ENCODE peak calls at places on chromosomes 4 and X, in four cellular contexts. One of them, this sample, is unnamed.

GRCh38 chrX:81263067-81263466 is 61.2 kb downstream of the SH3BGRL start:
- DNase-seq in HepG2: no peak
- DNase-seq in K562: no peak
- DNase-seq in GM12878: no peak
- DNase-seq in this sample: no peak

GRCh38 chr4:181684310-181684709 is 558.9 kb upstream of the TENM3 start:
- DNase-seq in K562: no peak
- DNase-seq in GM12878: no peak
- DNase-seq in HepG2: no peak
- DNase-seq in this sample: no peak

GRCh38 chr4:39124885-39125599 is 57.3 kb upstream of the WDR19 start:
- DNase-seq in K562: no peak
- DNase-seq in GM12878: peak
- DNase-seq in HepG2: no peak
- DNase-seq in this sample: no peak

GRCh38 chr4:184385705-184386141 is 88.6 kb downstream of the IRF2 start:
- DNase-seq in GM12878: no peak
- DNase-seq in K562: no peak
- DNase-seq in HepG2: peak
- DNase-seq in this sample: no peak

GRCh38 chrX:140141444-140142029 is 176.2 kb upstream of the CXorf66 start:
- DNase-seq in HepG2: peak
- DNase-seq in GM12878: peak
- DNase-seq in K562: peak
- DNase-seq in this sample: peak

GRCh38 chr4:168877779-168878491 is 132.1 kb downstream of the CBR4 start:
- DNase-seq in HepG2: no peak
- DNase-seq in GM12878: no peak
- DNase-seq in K562: no peak
- DNase-seq in this sample: peak

GRCh38 chrX:51395474-51395806 is 62.8 kb downstream of the NUDT10 start:
- DNase-seq in K562: no peak
- DNase-seq in HepG2: no peak
- DNase-seq in GM12878: no peak
- DNase-seq in this sample: no peak

GRCh38 chrX:57329008-57329407 is 42.5 kb downstream of the FAAH2 start:
- DNase-seq in K562: peak
- DNase-seq in GM12878: no peak
- DNase-seq in HepG2: peak
- DNase-seq in this sample: no peak

GRCh38 chr4:101419324-101420135 is 72.2 kb upstream of the PPP3CA start:
- DNase-seq in HepG2: no peak
- DNase-seq in GM12878: peak
- DNase-seq in K562: no peak
- DNase-seq in this sample: no peak

GRCh38 chr4:24754586-24754985 is 40.8 kb upstream of the SOD3 start:
- DNase-seq in GM12878: no peak
- DNase-seq in HepG2: no peak
- DNase-seq in K562: no peak
- DNase-seq in this sample: no peak

GRCh38 chrX:109281478-109282275 is 200.2 kb downstream of the GUCY2F start:
- DNase-seq in K562: no peak
- DNase-seq in HepG2: no peak
- DNase-seq in GM12878: no peak
- DNase-seq in this sample: no peak

GRCh38 chrX:1249101-1249887 is 19.3 kb upstream of the CSF2RA start:
- DNase-seq in GM12878: peak
- DNase-seq in HepG2: peak
- DNase-seq in K562: no peak
- DNase-seq in this sample: peak

GRCh38 chrX:15436220-15436619 is 52.0 kb upstream of the VEGFD start:
- DNase-seq in HepG2: no peak
- DNase-seq in K562: no peak
- DNase-seq in GM12878: no peak
- DNase-seq in this sample: no peak

GRCh38 chr4:66972087-66972486 is 573.2 kb downstream of the CENPC start:
- DNase-seq in K562: no peak
- DNase-seq in GM12878: no peak
- DNase-seq in HepG2: no peak
- DNase-seq in this sample: no peak

GRCh38 chr4:16136321-16136720 is 52.5 kb upstream of the PROM1 start:
- DNase-seq in HepG2: no peak
- DNase-seq in GM12878: no peak
- DNase-seq in K562: no peak
- DNase-seq in this sample: no peak

GRCh38 chr4:28247805-28248204 is 1387.2 kb downstream of the STIM2 start:
- DNase-seq in K562: no peak
- DNase-seq in HepG2: no peak
- DNase-seq in GM12878: no peak
- DNase-seq in this sample: no peak

GRCh38 chrX:81414630-81415029 is 212.7 kb downstream of the SH3BGRL start:
- DNase-seq in GM12878: no peak
- DNase-seq in K562: no peak
- DNase-seq in HepG2: no peak
- DNase-seq in this sample: no peak

GRCh38 chr4:124631760-124632159 is 80.8 kb downstream of the ANKRD50 start:
- DNase-seq in HepG2: no peak
- DNase-seq in K562: peak
- DNase-seq in GM12878: no peak
- DNase-seq in this sample: no peak

GRCh38 chr4:188428935-188429334 is 289.7 kb downstream of the TRIML1 start:
- DNase-seq in HepG2: no peak
- DNase-seq in K562: no peak
- DNase-seq in GM12878: no peak
- DNase-seq in this sample: peak

GRCh38 chr4:15945516-15945915 is 7.0 kb upstream of the FGFBP1 start:
- DNase-seq in GM12878: no peak
- DNase-seq in K562: no peak
- DNase-seq in HepG2: no peak
- DNase-seq in this sample: no peak

GRCh38 chrX:30308263-30309138 is 689 bp downstream of the NR0B1 start:
- DNase-seq in K562: no peak
- DNase-seq in GM12878: no peak
- DNase-seq in HepG2: no peak
- DNase-seq in this sample: peak

GRCh38 chr4:48602222-48602621 is 112.2 kb downstream of the ZAR1 start:
- DNase-seq in GM12878: no peak
- DNase-seq in HepG2: no peak
- DNase-seq in K562: no peak
- DNase-seq in this sample: no peak

GRCh38 chr4:183100827-183101226 is 1.8 kb downstream of the WWC2 start:
- DNase-seq in HepG2: peak
- DNase-seq in K562: no peak
- DNase-seq in GM12878: no peak
- DNase-seq in this sample: no peak

GRCh38 chr4:159013692-159014091 is 89.2 kb upstream of the RAPGEF2 start:
- DNase-seq in GM12878: no peak
- DNase-seq in K562: no peak
- DNase-seq in HepG2: no peak
- DNase-seq in this sample: no peak

GRCh38 chr4:77818667-77819408 is at the start of gene CNOT6L:
- DNase-seq in HepG2: no peak
- DNase-seq in GM12878: no peak
- DNase-seq in K562: peak
- DNase-seq in this sample: peak

GRCh38 chr4:109649872-109650271 is 53.4 kb downstream of the CASP6 start:
- DNase-seq in GM12878: peak
- DNase-seq in K562: no peak
- DNase-seq in HepG2: no peak
- DNase-seq in this sample: no peak

GRCh38 chrX:46572295-46572936 is 1.1 kb upstream of the CHST7 start:
- DNase-seq in K562: no peak
- DNase-seq in GM12878: peak
- DNase-seq in HepG2: no peak
- DNase-seq in this sample: no peak

DNA sequence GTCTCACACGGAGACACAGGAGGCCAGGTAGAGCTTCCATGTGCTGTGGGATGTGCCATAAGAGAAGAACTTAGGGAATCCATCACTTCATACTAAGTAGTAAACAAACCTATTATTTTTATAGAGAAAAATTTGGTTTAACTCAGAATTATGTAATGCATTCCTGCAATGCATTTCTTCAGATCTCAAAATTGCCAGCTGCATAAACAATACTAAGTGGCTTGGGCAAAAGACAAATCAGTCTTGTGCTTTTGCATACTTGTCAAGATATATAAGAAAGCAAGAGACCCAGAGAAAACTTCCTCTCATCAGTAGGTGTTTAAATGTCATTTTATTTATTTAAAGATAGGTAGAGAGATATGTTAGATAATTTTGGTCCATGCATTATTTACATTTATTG is 382.1 kb upstream of the CTSO start:
- DNase-seq in HepG2: no peak
- DNase-seq in K562: no peak
- DNase-seq in GM12878: no peak
- DNase-seq in this sample: no peak
- TF ChIP-seq CREM in HepG2: no peak
- TF ChIP-seq CREM in K562: no peak
- TF ChIP-seq CREM in GM12878: no peak
- TF ChIP-seq CREM in this sample: no peak

GRCh38 chr4:141768954-141769353 is 132.6 kb downstream of the IL15 start:
- DNase-seq in K562: no peak
- DNase-seq in HepG2: no peak
- DNase-seq in GM12878: no peak
- DNase-seq in this sample: no peak

GRCh38 chr4:141772838-141773237 is 136.5 kb downstream of the IL15 start:
- DNase-seq in GM12878: no peak
- DNase-seq in HepG2: no peak
- DNase-seq in K562: no peak
- DNase-seq in this sample: no peak

DNA sequence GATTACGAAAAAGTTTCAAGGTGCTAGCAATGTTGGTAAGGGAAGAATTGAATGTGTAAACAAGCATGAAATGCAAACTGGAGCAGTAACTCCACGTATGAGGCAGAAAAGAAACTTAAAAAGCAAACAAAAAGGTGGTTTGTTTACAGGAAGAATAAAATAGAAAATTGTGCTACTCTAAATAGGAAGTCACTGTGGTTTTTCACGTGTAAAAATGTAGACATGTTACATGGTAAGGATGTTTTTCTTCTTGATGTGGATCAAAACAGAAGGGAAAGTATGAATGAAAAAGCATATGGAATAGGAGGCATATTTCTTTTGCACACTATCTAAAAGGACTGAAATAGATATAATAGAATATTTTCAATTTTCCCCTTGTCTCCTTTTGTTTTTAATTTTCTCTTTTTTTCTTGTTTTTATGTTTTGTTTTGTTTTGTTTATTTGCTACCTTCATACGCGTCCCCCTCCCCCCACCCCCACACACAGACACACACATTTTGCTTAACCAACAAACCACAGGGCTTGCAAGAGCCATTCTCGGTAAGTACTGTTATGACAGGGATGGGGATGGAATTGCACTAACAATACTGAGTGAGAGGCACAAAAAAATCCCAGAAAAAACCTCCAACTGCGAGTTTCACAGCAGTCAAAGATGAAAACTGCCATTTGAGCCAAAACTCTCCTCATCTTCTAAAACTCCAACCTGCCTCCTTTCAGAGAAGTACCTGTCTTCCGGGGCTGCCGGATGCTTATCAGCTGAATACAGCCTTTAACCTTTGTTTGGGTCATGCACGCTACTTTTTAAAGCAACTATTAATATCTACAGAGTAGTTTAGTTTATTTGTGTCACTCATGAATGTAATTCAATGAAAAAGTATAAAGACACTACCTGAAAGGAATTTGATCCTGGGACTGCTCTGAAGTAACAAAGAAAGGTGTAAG is 135.8 kb downstream of the IL15 start:
- DNase-seq in GM12878: peak
- DNase-seq in HepG2: no peak
- DNase-seq in K562: no peak
- DNase-seq in this sample: no peak
- TF ChIP-seq SP1 in GM12878: peak
- TF ChIP-seq SP1 in HepG2: no peak
- TF ChIP-seq SP1 in K562: no peak
- TF ChIP-seq SP1 in this sample: no peak

GRCh38 chrX:124203311-124203710 is 129.1 kb upstream of the TEX13D start:
- DNase-seq in GM12878: no peak
- DNase-seq in K562: no peak
- DNase-seq in HepG2: no peak
- DNase-seq in this sample: no peak
- TF ChIP-seq CREM in GM12878: no peak
- TF ChIP-seq CREM in K562: no peak
- TF ChIP-seq CREM in HepG2: no peak
- TF ChIP-seq CREM in this sample: no peak

GRCh38 chrX:153766098-153766817 is 2.2 kb downstream of the PLXNB3 start:
- DNase-seq in HepG2: peak
- DNase-seq in GM12878: no peak
- DNase-seq in K562: peak
- DNase-seq in this sample: no peak
- TF ChIP-seq SP1 in HepG2: no peak
- TF ChIP-seq SP1 in GM12878: no peak
- TF ChIP-seq SP1 in K562: no peak
- TF ChIP-seq SP1 in this sample: no peak

GRCh38 chr4:71052716-71053115 is 59.3 kb downstream of the DCK start:
- DNase-seq in GM12878: no peak
- DNase-seq in K562: no peak
- DNase-seq in HepG2: no peak
- DNase-seq in this sample: no peak

GRCh38 chr4:71049395-71049794 is 55.9 kb downstream of the DCK start:
- DNase-seq in GM12878: no peak
- DNase-seq in HepG2: no peak
- DNase-seq in K562: no peak
- DNase-seq in this sample: no peak

GRCh38 chr4:71045256-71045655 is 51.8 kb downstream of the DCK start:
- DNase-seq in HepG2: no peak
- DNase-seq in GM12878: no peak
- DNase-seq in K562: no peak
- DNase-seq in this sample: no peak

GRCh38 chr4:71052034-71052433 is 58.6 kb downstream of the DCK start:
- DNase-seq in HepG2: no peak
- DNase-seq in K562: no peak
- DNase-seq in GM12878: no peak
- DNase-seq in this sample: no peak

GRCh38 chr4:71050809-71051208 is 57.4 kb downstream of the DCK start:
- DNase-seq in K562: no peak
- DNase-seq in HepG2: no peak
- DNase-seq in GM12878: no peak
- DNase-seq in this sample: no peak
- TF ChIP-seq CREM in K562: no peak
- TF ChIP-seq CREM in HepG2: no peak
- TF ChIP-seq CREM in GM12878: no peak
- TF ChIP-seq CREM in this sample: no peak

GRCh38 chr4:121252224-121252806 is 88.2 kb upstream of the TNIP3 start:
- DNase-seq in GM12878: no peak
- DNase-seq in K562: peak
- DNase-seq in HepG2: peak
- DNase-seq in this sample: peak
- TF ChIP-seq SP1 in GM12878: no peak
- TF ChIP-seq SP1 in K562: no peak
- TF ChIP-seq SP1 in HepG2: no peak
- TF ChIP-seq SP1 in this sample: no peak

GRCh38 chrX:48703642-48704481 is 7.3 kb downstream of the SUV39H1 start:
- DNase-seq in GM12878: no peak
- DNase-seq in K562: no peak
- DNase-seq in HepG2: no peak
- DNase-seq in this sample: no peak
- TF ChIP-seq CREM in GM12878: no peak
- TF ChIP-seq CREM in K562: no peak
- TF ChIP-seq CREM in HepG2: no peak
- TF ChIP-seq CREM in this sample: no peak